ENCODE peak calls at places on chromosomes 1 and 21, in nine cellular contexts. V is neural progenitor cell; B is kidney; F is tibial nerve; O is dorsolateral prefrontal cortex; Z is effector memory CD4-positive, alpha-beta T cell; R is tibial artery; D is GM23248; W is fibroblast of lung. I is an unnamed sample.

GRCh38 chr1:233993651-233994050 is 89.2 kb downstream of the SLC35F3 start:
- DNase-seq in V (no peak), B (no peak), F (no peak), O (no peak), Z (no peak), R (no peak), D (no peak), W (no peak), I (no peak)

GRCh38 chr1:164713446-164714204 is 154.6 kb downstream of the PBX1 start:
- DNase-seq in V (no peak), B (no peak), F (peak), O (no peak), Z (no peak), R (peak), D (peak), W (peak), I (no peak)

GRCh38 chr1:231871471-231871870 is 244.9 kb downstream of the DISC1 start:
- DNase-seq in V (no peak), B (no peak), F (no peak), O (no peak), Z (no peak), R (no peak), D (no peak), W (no peak), I (no peak)

GRCh38 chr1:232627645-232628334 is 2.1 kb downstream of the SIPA1L2 start:
- DNase-seq in V (peak), B (no peak), F (no peak), O (no peak), Z (no peak), R (no peak), D (peak), W (peak), I (no peak)

GRCh38 chr21:43034098-43034497 is 41.5 kb downstream of the CBS start:
- DNase-seq in V (no peak), B (no peak), F (no peak), O (no peak), Z (no peak), R (no peak), D (peak), W (no peak), I (no peak)

GRCh38 chr1:224106568-224107281 is 7.2 kb upstream of the FBXO28 start:
- DNase-seq in V (peak), B (no peak), F (no peak), O (no peak), Z (no peak), R (no peak), D (peak), W (peak), I (peak)

GRCh38 chr1:9080704-9081291 is 11.4 kb upstream of the SLC2A5 start:
- DNase-seq in V (no peak), B (no peak), F (no peak), O (no peak), Z (no peak), R (no peak), D (no peak), W (no peak), I (peak)

GRCh38 chr1:184162266-184162665 is 110.7 kb downstream of the TSEN15 start:
- DNase-seq in V (no peak), B (no peak), F (no peak), O (no peak), Z (no peak), R (no peak), D (no peak), W (no peak), I (no peak)

GRCh38 chr1:110087812-110088738 is 17.6 kb upstream of the ALX3 start:
- DNase-seq in V (peak), B (no peak), F (peak), O (no peak), Z (no peak), R (peak), D (peak), W (peak), I (no peak)

GRCh38 chr1:47309427-47309826 is 4.5 kb downstream of the STIL start:
- DNase-seq in V (no peak), B (no peak), F (no peak), O (no peak), Z (no peak), R (no peak), D (no peak), W (no peak), I (no peak)

GRCh38 chr1:171985639-171986038 is 144.3 kb downstream of the DNM3 start:
- DNase-seq in V (peak), B (no peak), F (no peak), O (peak), Z (no peak), R (no peak), D (peak), W (no peak), I (no peak)

GRCh38 chr1:86846166-86846647 is 67.7 kb downstream of the SELENOF start:
- DNase-seq in V (no peak), B (no peak), F (peak), O (no peak), Z (no peak), R (no peak), D (peak), W (peak), I (no peak)

GRCh38 chr1:243421784-243422183 is 165.9 kb downstream of the SDCCAG8 start:
- DNase-seq in V (peak), B (no peak), F (no peak), O (no peak), Z (no peak), R (no peak), D (peak), W (peak), I (no peak)

GRCh38 chr1:167435484-167435883 is 82.8 kb downstream of the CD247 start:
- DNase-seq in V (no peak), B (no peak), F (no peak), O (no peak), Z (no peak), R (no peak), D (no peak), W (no peak), I (no peak)

GRCh38 chr1:211635602-211636205 is 39.7 kb downstream of the NEK2 start:
- DNase-seq in V (no peak), B (no peak), F (no peak), O (no peak), Z (no peak), R (no peak), D (peak), W (peak), I (no peak)

GRCh38 chr21:42674351-42674940 is 21.0 kb downstream of the PDE9A start:
- DNase-seq in V (peak), B (peak), F (no peak), O (no peak), Z (no peak), R (no peak), D (no peak), W (peak), I (no peak)

GRCh38 chr21:33368576-33368975 is 34.6 kb upstream of the IFNGR2 start:
- DNase-seq in V (no peak), B (no peak), F (no peak), O (no peak), Z (no peak), R (no peak), D (no peak), W (no peak), I (no peak)

GRCh38 chr21:32993894-32994293 is 31.8 kb upstream of the OLIG2 start:
- DNase-seq in V (no peak), B (no peak), F (no peak), O (no peak), Z (no peak), R (no peak), D (no peak), W (no peak), I (no peak)

GRCh38 chr1:59173721-59174120 is 123.2 kb upstream of the FGGY start:
- DNase-seq in V (no peak), B (no peak), F (no peak), O (no peak), Z (no peak), R (no peak), D (peak), W (peak), I (no peak)

GRCh38 chr1:4655674-4656532 is 1.5 kb downstream of the AJAP1 start:
- DNase-seq in V (peak), B (peak), F (peak), O (peak), Z (no peak), R (no peak), D (peak), W (no peak), I (no peak)

GRCh38 chr1:29502901-29503300 is 266.6 kb downstream of the PTPRU start:
- DNase-seq in V (no peak), B (no peak), F (no peak), O (no peak), Z (no peak), R (no peak), D (no peak), W (no peak), I (no peak)

GRCh38 chr21:14879458-14879857 is 185.3 kb downstream of the NRIP1 start:
- DNase-seq in V (no peak), B (no peak), F (no peak), O (no peak), Z (no peak), R (no peak), D (no peak), W (no peak), I (no peak)

GRCh38 chr1:46643368-46643775 is 24.8 kb downstream of the ATPAF1 start:
- DNase-seq in V (no peak), B (no peak), F (no peak), O (no peak), Z (no peak), R (no peak), D (peak), W (peak), I (no peak)

DNA sequence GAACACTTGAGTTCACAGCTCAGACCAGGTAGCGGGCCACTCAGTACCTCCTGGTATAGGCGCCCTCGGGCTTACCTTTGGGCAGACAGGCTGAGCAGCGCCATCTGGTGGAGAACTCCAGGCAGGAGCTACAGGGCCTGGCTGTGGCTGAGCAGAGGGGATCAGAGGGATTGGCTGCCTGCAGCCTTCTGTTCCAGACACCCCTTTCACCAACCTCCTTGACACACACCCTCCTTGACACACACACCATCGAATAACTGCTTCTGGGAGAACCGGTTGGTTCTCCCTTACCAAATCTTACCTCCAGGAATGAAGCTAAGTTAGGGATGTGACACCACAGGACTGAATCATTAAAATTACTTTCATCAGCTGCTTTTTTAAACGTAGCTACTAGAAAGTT is 6.5 kb downstream of the LIN28A start:
- DNase-seq in V (peak), B (peak), F (peak), O (peak), Z (peak), R (peak), D (peak), W (peak), I (no peak)
- H3K27ac ChIP-seq in V (peak), B (no peak), F (no peak), O (no peak), Z (no peak), R (no peak), D (no peak), W (no peak), I (no peak)

GRCh38 chr1:70719164-70719563 is 308.1 kb downstream of the CTH start:
- DNase-seq in V (no peak), B (no peak), F (no peak), O (no peak), Z (no peak), R (no peak), D (peak), W (no peak), I (no peak)

GRCh38 chr1:70720133-70720920 is 309.3 kb downstream of the CTH start:
- DNase-seq in V (no peak), B (no peak), F (no peak), O (no peak), Z (no peak), R (no peak), D (no peak), W (no peak), I (no peak)

GRCh38 chr1:70717211-70717610 is 306.1 kb downstream of the CTH start:
- DNase-seq in V (no peak), B (no peak), F (no peak), O (no peak), Z (no peak), R (no peak), D (no peak), W (no peak), I (no peak)

GRCh38 chr1:70717656-70718055 is 306.6 kb downstream of the CTH start:
- DNase-seq in V (no peak), B (no peak), F (no peak), O (no peak), Z (no peak), R (no peak), D (no peak), W (no peak), I (no peak)

DNA sequence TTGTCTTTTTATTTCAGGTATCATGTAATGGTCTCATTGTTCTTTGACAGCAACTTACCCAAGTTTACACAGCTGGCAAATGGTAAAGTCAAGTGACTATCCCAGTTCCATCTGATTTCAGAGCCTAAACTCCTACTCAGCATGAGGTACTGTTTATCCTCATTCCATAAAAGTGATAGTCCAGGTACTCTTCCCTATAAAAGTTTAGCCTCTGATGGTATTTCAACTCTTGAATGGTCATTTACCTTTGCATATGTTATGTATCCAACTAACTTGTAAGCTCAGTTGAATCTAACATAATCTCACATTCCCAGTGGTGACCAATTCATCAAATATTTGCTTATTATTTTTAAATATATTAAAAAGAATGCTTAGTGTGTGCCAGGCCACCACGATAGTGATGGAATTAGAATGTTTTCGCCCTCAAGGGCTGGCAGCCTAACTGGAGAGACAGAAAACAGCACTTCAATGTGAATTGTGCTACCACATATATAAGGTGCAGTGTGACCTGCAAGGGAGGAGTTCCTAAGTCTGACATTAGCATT is 307.1 kb downstream of the CTH start:
- DNase-seq in V (no peak), B (no peak), F (no peak), O (no peak), Z (no peak), R (no peak), D (peak), W (no peak), I (no peak)
- H3K27ac ChIP-seq in V (no peak), B (no peak), F (no peak), O (no peak), Z (no peak), R (peak), D (peak), W (no peak), I (no peak)

GRCh38 chr1:206578959-206579358 is 33.3 kb downstream of the EIF2D start:
- DNase-seq in V (no peak), B (no peak), F (no peak), O (no peak), Z (no peak), R (no peak), D (no peak), W (no peak), I (no peak)
- H3K27ac ChIP-seq in V (no peak), B (no peak), F (no peak), O (no peak), Z (peak), R (no peak), D (no peak), W (no peak), I (peak)

GRCh38 chr1:43587001-43587400 is 56.3 kb downstream of the PTPRF start:
- DNase-seq in V (no peak), B (no peak), F (no peak), O (no peak), Z (no peak), R (no peak), D (no peak), W (no peak), I (no peak)
- H3K27ac ChIP-seq in V (no peak), B (no peak), F (no peak), O (no peak), Z (no peak), R (no peak), D (no peak), W (no peak), I (peak)

GRCh38 chr1:11788549-11789053 is 17.2 kb downstream of the MTHFR start:
- DNase-seq in V (peak), B (no peak), F (no peak), O (no peak), Z (no peak), R (no peak), D (no peak), W (no peak), I (peak)

GRCh38 chr1:11790880-11791715 is 14.7 kb downstream of the MTHFR start:
- DNase-seq in V (peak), B (peak), F (peak), O (peak), Z (no peak), R (peak), D (peak), W (peak), I (peak)

GRCh38 chr1:11792106-11792505 is 13.7 kb downstream of the MTHFR start:
- DNase-seq in V (no peak), B (peak), F (no peak), O (no peak), Z (no peak), R (no peak), D (no peak), W (no peak), I (no peak)

GRCh38 chr1:11789126-11790067 is 16.4 kb downstream of the MTHFR start:
- DNase-seq in V (peak), B (peak), F (no peak), O (no peak), Z (no peak), R (no peak), D (no peak), W (no peak), I (no peak)

DNA sequence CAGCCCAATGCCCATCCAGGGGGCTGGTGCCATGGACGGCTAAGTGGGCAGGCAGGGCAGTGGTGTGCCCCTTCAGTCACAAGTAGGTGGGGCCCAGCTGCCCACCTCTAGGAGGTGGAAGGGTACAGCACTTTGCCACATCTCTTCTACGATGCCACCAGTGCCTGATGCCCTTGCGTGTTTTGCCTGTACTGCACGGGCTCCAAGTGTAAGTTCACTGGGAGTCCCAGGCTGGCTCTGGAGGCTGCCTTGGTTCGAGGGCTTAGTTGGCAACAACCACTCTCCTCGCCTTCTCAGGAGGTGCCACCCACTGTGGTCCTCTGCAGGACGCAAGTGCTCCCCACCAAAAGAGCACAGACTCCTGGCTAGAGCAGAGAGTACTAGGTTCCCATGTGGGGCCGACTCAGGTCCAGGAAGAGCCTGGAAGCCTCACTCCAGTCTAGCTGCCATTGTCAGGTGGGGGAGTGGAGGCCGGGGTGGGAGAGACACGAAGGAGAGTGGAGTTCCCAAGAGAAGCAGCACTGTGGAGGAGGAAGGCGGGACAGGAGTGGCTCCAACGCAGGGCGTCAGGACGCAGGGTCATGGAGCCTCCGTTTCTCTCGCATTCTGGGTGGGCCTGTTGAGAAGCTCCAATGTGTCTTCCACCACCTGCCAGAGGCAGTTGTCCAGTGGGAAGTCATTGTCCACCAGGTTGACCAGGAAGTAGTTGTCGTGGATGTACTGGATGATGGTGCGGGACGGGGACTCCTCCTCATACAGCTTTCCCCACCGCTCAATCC is 15.5 kb downstream of the MTHFR start:
- DNase-seq in V (peak), B (no peak), F (no peak), O (no peak), Z (no peak), R (no peak), D (no peak), W (no peak), I (no peak)
- H3K27ac ChIP-seq in V (no peak), B (peak), F (peak), O (peak), Z (no peak), R (peak), D (peak), W (peak), I (peak)

DNA sequence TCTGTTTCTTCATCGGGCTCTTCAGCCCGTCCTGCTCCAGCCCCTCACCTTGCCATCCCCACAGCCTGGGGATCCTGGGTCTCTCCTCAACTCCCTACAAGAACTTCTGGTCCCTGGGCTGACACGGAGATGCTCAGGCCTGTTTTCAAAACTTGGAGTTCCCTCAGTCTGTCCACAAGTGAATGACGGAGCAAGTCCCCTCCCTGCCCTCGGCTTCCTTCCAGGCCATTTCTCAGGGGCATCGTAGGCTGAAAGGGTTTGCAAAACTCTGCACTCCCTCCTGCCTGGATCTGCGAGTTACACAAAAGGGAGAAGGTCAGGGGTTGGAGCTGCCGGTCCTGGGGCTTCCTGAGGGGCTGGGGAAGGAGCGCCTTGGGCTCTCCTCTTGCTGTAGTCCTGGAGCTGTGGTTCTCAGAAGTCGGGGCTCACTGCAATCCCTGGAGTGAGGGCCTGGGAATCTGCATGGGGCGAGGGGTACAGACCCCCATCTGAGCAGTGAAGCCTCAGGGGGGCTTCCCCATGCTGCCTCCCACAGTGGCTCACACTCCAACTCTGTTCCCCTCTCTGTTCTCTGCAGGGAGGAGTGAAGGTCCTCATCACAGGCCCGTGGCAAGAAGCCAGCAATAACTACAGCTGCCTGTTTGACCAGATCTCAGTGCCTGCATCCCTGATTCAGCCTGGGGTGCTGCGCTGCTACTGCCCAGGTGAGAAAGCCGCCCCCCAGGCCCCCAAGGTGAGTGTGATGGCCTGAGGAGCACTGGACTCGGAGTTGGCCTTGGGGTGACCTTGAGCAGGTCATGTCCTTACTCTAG is 100.6 kb upstream of the VAMP3 start:
- DNase-seq in V (peak), B (no peak), F (peak), O (no peak), Z (no peak), R (peak), D (peak), W (no peak), I (no peak)
- H3K27ac ChIP-seq in V (no peak), B (no peak), F (no peak), O (peak), Z (no peak), R (no peak), D (no peak), W (no peak), I (no peak)

I was measured in upper lobe of left lung.